ENCODE peak calls at places on chromosomes 11 and 22, in six cellular contexts. One of them, this sample, is unnamed.

GRCh38 chr11:65432686-65433582 is 10.3 kb downstream of the NEAT1 start:
- DNase-seq in NCI-H446 treated with DMSO at 0.1 percent for 48 hours: peak
- DNase-seq in cardiac fibroblast: peak
- DNase-seq in NCI-H187: no peak
- DNase-seq in stimulated activated CD8-positive, alpha-beta memory T cell treated with anti-CD3 and anti-CD28 coated beads, Interleukin-2, amount 100 ng/mL, for 48 hours: no peak
- DNase-seq in kidney tubule cell: peak
- DNase-seq in this sample: peak

GRCh38 chr11:59992420-59992819 is 24.6 kb upstream of the OOSP4B start:
- DNase-seq in NCI-H446 treated with DMSO at 0.1 percent for 48 hours: no peak
- DNase-seq in cardiac fibroblast: no peak
- DNase-seq in NCI-H187: no peak
- DNase-seq in stimulated activated CD8-positive, alpha-beta memory T cell treated with anti-CD3 and anti-CD28 coated beads, Interleukin-2, amount 100 ng/mL, for 48 hours: no peak
- DNase-seq in kidney tubule cell: no peak
- DNase-seq in this sample: no peak

GRCh38 chr11:118530683-118531596 is at the start of gene TMEM25:
- DNase-seq in NCI-H446 treated with DMSO at 0.1 percent for 48 hours: peak
- DNase-seq in cardiac fibroblast: peak
- DNase-seq in NCI-H187: peak
- DNase-seq in stimulated activated CD8-positive, alpha-beta memory T cell treated with anti-CD3 and anti-CD28 coated beads, Interleukin-2, amount 100 ng/mL, for 48 hours: peak
- DNase-seq in kidney tubule cell: peak
- DNase-seq in this sample: peak

GRCh38 chr11:71131861-71132260 is 120.5 kb downstream of the SHANK2 start:
- DNase-seq in NCI-H446 treated with DMSO at 0.1 percent for 48 hours: no peak
- DNase-seq in cardiac fibroblast: no peak
- DNase-seq in NCI-H187: no peak
- DNase-seq in stimulated activated CD8-positive, alpha-beta memory T cell treated with anti-CD3 and anti-CD28 coated beads, Interleukin-2, amount 100 ng/mL, for 48 hours: no peak
- DNase-seq in kidney tubule cell: no peak
- DNase-seq in this sample: no peak

GRCh38 chr11:75135021-75135650 is 15.8 kb upstream of the SLCO2B1 start:
- DNase-seq in NCI-H446 treated with DMSO at 0.1 percent for 48 hours: no peak
- DNase-seq in cardiac fibroblast: no peak
- DNase-seq in NCI-H187: no peak
- DNase-seq in stimulated activated CD8-positive, alpha-beta memory T cell treated with anti-CD3 and anti-CD28 coated beads, Interleukin-2, amount 100 ng/mL, for 48 hours: no peak
- DNase-seq in kidney tubule cell: no peak
- DNase-seq in this sample: no peak

GRCh38 chr11:61747389-61748285 is 4.8 kb upstream of the MYRF start:
- DNase-seq in NCI-H446 treated with DMSO at 0.1 percent for 48 hours: no peak
- DNase-seq in cardiac fibroblast: peak
- DNase-seq in NCI-H187: no peak
- DNase-seq in stimulated activated CD8-positive, alpha-beta memory T cell treated with anti-CD3 and anti-CD28 coated beads, Interleukin-2, amount 100 ng/mL, for 48 hours: peak
- DNase-seq in kidney tubule cell: peak
- DNase-seq in this sample: peak

GRCh38 chr11:110298298-110298765 is 1.9 kb upstream of the RDX start:
- DNase-seq in NCI-H446 treated with DMSO at 0.1 percent for 48 hours: no peak
- DNase-seq in cardiac fibroblast: peak
- DNase-seq in NCI-H187: no peak
- DNase-seq in stimulated activated CD8-positive, alpha-beta memory T cell treated with anti-CD3 and anti-CD28 coated beads, Interleukin-2, amount 100 ng/mL, for 48 hours: no peak
- DNase-seq in kidney tubule cell: peak
- DNase-seq in this sample: no peak

GRCh38 chr22:50169774-50170341 is 673 bp upstream of the PANX2 start:
- DNase-seq in NCI-H446 treated with DMSO at 0.1 percent for 48 hours: no peak
- DNase-seq in cardiac fibroblast: peak
- DNase-seq in NCI-H187: no peak
- DNase-seq in stimulated activated CD8-positive, alpha-beta memory T cell treated with anti-CD3 and anti-CD28 coated beads, Interleukin-2, amount 100 ng/mL, for 48 hours: no peak
- DNase-seq in kidney tubule cell: no peak
- DNase-seq in this sample: no peak

GRCh38 chr11:130211144-130211543 is 51.6 kb downstream of the ST14 start:
- DNase-seq in NCI-H446 treated with DMSO at 0.1 percent for 48 hours: no peak
- DNase-seq in cardiac fibroblast: no peak
- DNase-seq in NCI-H187: no peak
- DNase-seq in stimulated activated CD8-positive, alpha-beta memory T cell treated with anti-CD3 and anti-CD28 coated beads, Interleukin-2, amount 100 ng/mL, for 48 hours: no peak
- DNase-seq in kidney tubule cell: no peak
- DNase-seq in this sample: no peak